ENCODE peak calls at places on chromosomes 7 and 10, in six cellular contexts. One of them, this sample, is unnamed.

GRCh38 chr7:45598697-45599520 is 24.7 kb downstream of the ADCY1 start:
- DNase-seq in H1: peak
- DNase-seq in trophoblast cell: no peak
- DNase-seq in mesenchymal stem cell: no peak
- DNase-seq in HepG2: no peak
- DNase-seq in colonic mucosa: peak
- DNase-seq in this sample: no peak

GRCh38 chr7:130893441-130893894 is 159.5 kb upstream of the KLF14 start:
- DNase-seq in colonic mucosa: no peak
- DNase-seq in mesenchymal stem cell: peak
- DNase-seq in H1: no peak
- DNase-seq in trophoblast cell: peak
- DNase-seq in HepG2: peak
- DNase-seq in this sample: peak

GRCh38 chr10:66695046-66695445 is 230.8 kb upstream of the LRRTM3 start:
- DNase-seq in colonic mucosa: no peak
- DNase-seq in H1: no peak
- DNase-seq in mesenchymal stem cell: no peak
- DNase-seq in HepG2: no peak
- DNase-seq in trophoblast cell: no peak
- DNase-seq in this sample: no peak

GRCh38 chr7:156759143-156759542 is 118.6 kb downstream of the RNF32 start:
- DNase-seq in colonic mucosa: no peak
- DNase-seq in H1: no peak
- DNase-seq in HepG2: peak
- DNase-seq in trophoblast cell: no peak
- DNase-seq in mesenchymal stem cell: no peak
- DNase-seq in this sample: no peak

GRCh38 chr7:111092406-111093160 is 1.7 kb downstream of the LRRN3 start:
- DNase-seq in trophoblast cell: no peak
- DNase-seq in HepG2: no peak
- DNase-seq in H1: no peak
- DNase-seq in mesenchymal stem cell: no peak
- DNase-seq in colonic mucosa: no peak
- DNase-seq in this sample: no peak

GRCh38 chr7:151138541-151138910 is 29.0 kb downstream of the GBX1 start:
- DNase-seq in mesenchymal stem cell: no peak
- DNase-seq in H1: peak
- DNase-seq in trophoblast cell: no peak
- DNase-seq in HepG2: no peak
- DNase-seq in colonic mucosa: no peak
- DNase-seq in this sample: no peak

GRCh38 chr7:155785536-155785935 is 26.7 kb downstream of the SHH start:
- DNase-seq in colonic mucosa: no peak
- DNase-seq in H1: no peak
- DNase-seq in trophoblast cell: no peak
- DNase-seq in HepG2: no peak
- DNase-seq in mesenchymal stem cell: peak
- DNase-seq in this sample: peak

GRCh38 chr7:68800316-68800715 is 798.0 kb upstream of the AUTS2 start:
- DNase-seq in mesenchymal stem cell: no peak
- DNase-seq in colonic mucosa: no peak
- DNase-seq in H1: no peak
- DNase-seq in trophoblast cell: no peak
- DNase-seq in HepG2: no peak
- DNase-seq in this sample: peak

GRCh38 chr7:79782256-79782655 is 328.8 kb upstream of the MAGI2 start:
- DNase-seq in trophoblast cell: no peak
- DNase-seq in mesenchymal stem cell: peak
- DNase-seq in H1: no peak
- DNase-seq in colonic mucosa: no peak
- DNase-seq in HepG2: no peak
- DNase-seq in this sample: no peak

GRCh38 chr7:130490888-130491771 is 755 bp upstream of the MEST start:
- DNase-seq in colonic mucosa: no peak
- DNase-seq in HepG2: no peak
- DNase-seq in H1: peak
- DNase-seq in trophoblast cell: peak
- DNase-seq in mesenchymal stem cell: peak
- DNase-seq in this sample: peak

GRCh38 chr10:12588091-12588850 is 238.9 kb downstream of the CAMK1D start:
- DNase-seq in colonic mucosa: no peak
- DNase-seq in trophoblast cell: peak
- DNase-seq in H1: no peak
- DNase-seq in HepG2: no peak
- DNase-seq in mesenchymal stem cell: no peak
- DNase-seq in this sample: no peak

GRCh38 chr7:55533050-55533728 is 39.1 kb downstream of the VOPP1 start:
- DNase-seq in mesenchymal stem cell: peak
- DNase-seq in trophoblast cell: peak
- DNase-seq in colonic mucosa: no peak
- DNase-seq in HepG2: no peak
- DNase-seq in H1: no peak
- DNase-seq in this sample: no peak

DNA sequence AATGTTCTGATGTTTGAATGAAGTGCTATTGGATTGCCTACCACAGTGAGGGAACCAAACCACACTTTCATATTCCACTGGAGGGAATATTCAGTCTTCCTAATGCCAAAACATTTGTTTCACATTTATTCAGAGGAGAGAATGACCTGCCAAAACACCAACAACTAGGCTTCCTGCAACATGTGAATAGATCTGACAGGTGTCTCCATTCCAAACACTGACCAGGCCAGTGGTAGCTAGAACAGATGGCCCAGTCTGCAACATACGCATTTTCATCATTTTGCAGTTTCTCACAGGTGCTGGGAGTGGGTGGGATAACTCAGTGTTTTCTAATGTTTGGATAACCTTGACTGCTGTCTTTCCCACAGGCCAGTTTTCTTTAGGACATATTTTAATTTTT is 110.0 kb downstream of the RELN start:
- DNase-seq in HepG2: no peak
- DNase-seq in mesenchymal stem cell: no peak
- DNase-seq in H1: no peak
- DNase-seq in trophoblast cell: no peak
- DNase-seq in colonic mucosa: no peak
- DNase-seq in this sample: no peak
- H3K9ac ChIP-seq in HepG2: no peak
- H3K9ac ChIP-seq in mesenchymal stem cell: no peak
- H3K9ac ChIP-seq in H1: no peak
- H3K9ac ChIP-seq in trophoblast cell: no peak
- H3K9ac ChIP-seq in colonic mucosa: no peak
- H3K9ac ChIP-seq in this sample: no peak

DNA sequence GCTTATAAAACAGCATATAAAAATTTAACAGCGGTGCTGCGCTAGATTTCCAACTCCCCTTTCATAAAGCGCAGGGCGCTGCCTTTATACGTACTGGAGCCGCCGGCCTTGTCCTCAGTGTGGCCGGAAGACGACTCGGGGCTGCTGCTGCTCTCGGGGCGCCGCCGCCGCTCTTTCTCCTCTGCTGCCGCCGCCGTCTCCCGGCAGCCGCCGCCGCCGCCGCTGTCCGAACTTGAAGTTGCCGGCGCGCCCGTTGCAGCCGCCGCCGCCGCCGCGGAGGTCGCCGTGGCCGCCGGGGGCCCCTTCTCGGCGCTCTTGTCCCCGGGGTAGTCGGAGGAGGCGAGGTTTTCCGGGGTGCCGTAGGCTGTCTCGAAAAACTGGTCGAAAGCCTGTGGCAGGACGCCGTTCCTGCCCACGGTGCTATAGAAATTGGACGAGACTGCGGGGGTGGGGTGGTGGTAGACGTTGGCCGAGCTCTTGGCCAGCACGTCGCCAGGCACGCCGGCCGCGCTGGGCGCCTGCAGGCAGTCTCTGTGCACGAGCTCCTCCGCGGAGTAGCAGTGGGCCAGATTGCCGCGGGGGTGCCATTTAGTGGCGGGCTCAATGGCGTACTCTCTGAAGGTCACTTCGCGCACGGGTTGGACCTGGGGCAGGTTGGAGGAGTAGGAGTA is 555 bp downstream of the HOXA11 start:
- DNase-seq in trophoblast cell: peak
- DNase-seq in mesenchymal stem cell: peak
- DNase-seq in colonic mucosa: no peak
- DNase-seq in H1: peak
- DNase-seq in HepG2: no peak
- DNase-seq in this sample: no peak
- H3K9ac ChIP-seq in trophoblast cell: no peak
- H3K9ac ChIP-seq in mesenchymal stem cell: peak
- H3K9ac ChIP-seq in colonic mucosa: peak
- H3K9ac ChIP-seq in H1: no peak
- H3K9ac ChIP-seq in HepG2: no peak
- H3K9ac ChIP-seq in this sample: no peak

DNA sequence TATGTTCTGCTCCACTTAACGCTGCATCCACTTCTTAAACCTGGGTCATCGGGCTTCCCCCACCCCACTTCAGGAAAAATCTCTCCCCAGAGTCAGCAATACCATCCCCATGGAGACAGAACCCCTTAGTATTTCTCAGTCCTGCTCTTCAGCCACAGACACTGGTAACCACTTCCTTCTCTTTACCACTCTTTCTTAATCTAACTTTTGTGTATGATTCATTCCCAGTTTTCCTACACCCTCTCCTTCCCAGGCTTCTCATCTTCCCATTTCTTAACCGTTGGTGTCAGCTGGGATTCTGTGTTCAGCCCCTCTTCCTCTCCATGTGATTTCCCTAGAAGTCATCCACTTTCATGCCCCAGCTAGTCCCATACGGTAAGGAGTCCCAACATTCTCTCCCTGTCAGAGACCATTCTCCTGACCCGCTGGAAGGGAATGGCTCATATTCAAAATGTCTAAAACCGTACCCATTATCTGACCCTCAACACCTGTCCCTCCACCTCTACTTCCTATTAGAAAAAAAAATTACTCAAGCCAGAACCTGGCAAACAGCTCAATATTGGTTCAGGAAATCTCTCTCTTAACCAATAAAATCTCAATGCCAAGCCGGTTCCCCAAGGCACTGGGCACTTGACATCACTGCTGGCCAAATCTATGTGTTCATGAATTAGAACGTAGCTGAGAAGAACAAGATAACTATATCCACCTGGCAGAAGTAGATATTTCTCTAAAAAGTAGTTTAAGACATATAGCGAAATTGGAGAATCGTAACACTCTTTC is 89.4 kb downstream of the DGKI start:
- DNase-seq in H1: no peak
- DNase-seq in HepG2: no peak
- DNase-seq in colonic mucosa: no peak
- DNase-seq in trophoblast cell: no peak
- DNase-seq in mesenchymal stem cell: no peak
- DNase-seq in this sample: peak
- H3K9ac ChIP-seq in H1: no peak
- H3K9ac ChIP-seq in HepG2: no peak
- H3K9ac ChIP-seq in colonic mucosa: no peak
- H3K9ac ChIP-seq in trophoblast cell: no peak
- H3K9ac ChIP-seq in mesenchymal stem cell: peak
- H3K9ac ChIP-seq in this sample: no peak

GRCh38 chr7:101917566-101917965 is 100.1 kb downstream of the CUX1 start:
- DNase-seq in HepG2: no peak
- DNase-seq in colonic mucosa: no peak
- DNase-seq in mesenchymal stem cell: no peak
- DNase-seq in H1: no peak
- DNase-seq in trophoblast cell: no peak
- DNase-seq in this sample: no peak
- H3K9ac ChIP-seq in HepG2: no peak
- H3K9ac ChIP-seq in colonic mucosa: no peak
- H3K9ac ChIP-seq in mesenchymal stem cell: no peak
- H3K9ac ChIP-seq in H1: no peak
- H3K9ac ChIP-seq in trophoblast cell: no peak
- H3K9ac ChIP-seq in this sample: no peak

GRCh38 chr7:135023622-135024021 is 37.3 kb downstream of the AGBL3 start:
- DNase-seq in H1: no peak
- DNase-seq in mesenchymal stem cell: no peak
- DNase-seq in HepG2: no peak
- DNase-seq in trophoblast cell: no peak
- DNase-seq in colonic mucosa: no peak
- DNase-seq in this sample: no peak
- H3K9ac ChIP-seq in H1: no peak
- H3K9ac ChIP-seq in mesenchymal stem cell: no peak
- H3K9ac ChIP-seq in HepG2: no peak
- H3K9ac ChIP-seq in trophoblast cell: no peak
- H3K9ac ChIP-seq in colonic mucosa: no peak
- H3K9ac ChIP-seq in this sample: no peak

GRCh38 chr10:132409667-132410028 is 12.6 kb downstream of the PWWP2B start:
- DNase-seq in trophoblast cell: no peak
- DNase-seq in H1: no peak
- DNase-seq in mesenchymal stem cell: no peak
- DNase-seq in colonic mucosa: no peak
- DNase-seq in HepG2: no peak
- DNase-seq in this sample: no peak

GRCh38 chr10:132407846-132408278 is 10.9 kb downstream of the PWWP2B start:
- DNase-seq in H1: peak
- DNase-seq in mesenchymal stem cell: peak
- DNase-seq in trophoblast cell: peak
- DNase-seq in colonic mucosa: peak
- DNase-seq in HepG2: no peak
- DNase-seq in this sample: peak

GRCh38 chr10:132408823-132409666 is 12.0 kb downstream of the PWWP2B start:
- DNase-seq in H1: no peak
- DNase-seq in mesenchymal stem cell: no peak
- DNase-seq in colonic mucosa: peak
- DNase-seq in HepG2: no peak
- DNase-seq in trophoblast cell: peak
- DNase-seq in this sample: no peak

GRCh38 chr10:132407243-132407746 is 10.3 kb downstream of the PWWP2B start:
- DNase-seq in H1: no peak
- DNase-seq in mesenchymal stem cell: no peak
- DNase-seq in HepG2: peak
- DNase-seq in trophoblast cell: peak
- DNase-seq in colonic mucosa: peak
- DNase-seq in this sample: no peak

GRCh38 chr10:132408367-132408781 is 11.4 kb downstream of the PWWP2B start:
- DNase-seq in mesenchymal stem cell: peak
- DNase-seq in trophoblast cell: no peak
- DNase-seq in H1: no peak
- DNase-seq in HepG2: no peak
- DNase-seq in colonic mucosa: peak
- DNase-seq in this sample: no peak
- H3K9ac ChIP-seq in mesenchymal stem cell: no peak
- H3K9ac ChIP-seq in trophoblast cell: peak
- H3K9ac ChIP-seq in H1: peak
- H3K9ac ChIP-seq in HepG2: no peak
- H3K9ac ChIP-seq in colonic mucosa: peak
- H3K9ac ChIP-seq in this sample: no peak

GRCh38 chr10:3525832-3526449 is 259.1 kb downstream of the KLF6 start:
- DNase-seq in trophoblast cell: peak
- DNase-seq in HepG2: peak
- DNase-seq in colonic mucosa: peak
- DNase-seq in mesenchymal stem cell: peak
- DNase-seq in H1: no peak
- DNase-seq in this sample: peak
- H3K9ac ChIP-seq in trophoblast cell: no peak
- H3K9ac ChIP-seq in HepG2: no peak
- H3K9ac ChIP-seq in colonic mucosa: no peak
- H3K9ac ChIP-seq in mesenchymal stem cell: peak
- H3K9ac ChIP-seq in H1: no peak
- H3K9ac ChIP-seq in this sample: no peak